ENCODE peak calls at places on chromosome 17, in nine cellular contexts. O is coronary artery, Y is mammary epithelial cell, B is suprapubic skin, R is uterus, G is heart right ventricle, F is transverse colon, E is GM20000, P is fibroblast of pulmonary artery. T is an unnamed sample.

GRCh38 chr17:9021158-9021984 is at the start of gene NTN1:
- DNase-seq in O (no peak), Y (peak; percentile 61), B (peak; percentile 73), R (peak; percentile 54), G (peak; percentile 43), F (peak; percentile 30), E (peak; percentile 93), P (peak; percentile 11), T (peak; percentile 90)

GRCh38 chr17:29384901-29385300 is 5.3 kb upstream of the TAOK1 start:
- DNase-seq in O (no peak), Y (peak; percentile 55), B (no peak), R (no peak), G (no peak), F (no peak), E (no peak), P (no peak), T (no peak)

GRCh38 chr17:77810536-77810935 is 148.0 kb upstream of the TNRC6C start:
- DNase-seq in O (peak; percentile 87), Y (no peak), B (peak; percentile 80), R (peak; percentile 71), G (peak; percentile 53), F (peak; percentile 26), E (no peak), P (peak; percentile 83), T (peak; percentile 31)

GRCh38 chr17:64920419-64921172 is 1.3 kb upstream of the LRRC37A3 start:
- DNase-seq in O (no peak), Y (no peak), B (peak; percentile 51), R (no peak), G (no peak), F (no peak), E (no peak), P (no peak), T (no peak)

GRCh38 chr17:33124871-33125551 is 133.4 kb downstream of the SPACA3 start:
- DNase-seq in O (no peak), Y (no peak), B (no peak), R (no peak), G (no peak), F (no peak), E (no peak), P (no peak), T (no peak)

GRCh38 chr17:4938069-4938491 is 1.8 kb downstream of the SLC25A11 start:
- DNase-seq in O (no peak), Y (no peak), B (no peak), R (no peak), G (no peak), F (no peak), E (no peak), P (no peak), T (no peak)

GRCh38 chr17:37043201-37043600 is 94.4 kb downstream of the AATF start:
- DNase-seq in O (no peak), Y (no peak), B (no peak), R (no peak), G (no peak), F (no peak), E (no peak), P (peak; percentile 10), T (no peak)

GRCh38 chr17:55735784-55736405 is 13.2 kb upstream of the TMEM100 start:
- DNase-seq in O (no peak), Y (peak; percentile 38), B (no peak), R (peak; percentile 36), G (peak; percentile 54), F (peak; percentile 20), E (peak; percentile 35), P (peak; percentile 75), T (no peak)

GRCh38 chr17:67390646-67391480 is 13.8 kb downstream of the PITPNC1 start:
- DNase-seq in O (no peak), Y (peak; percentile 96), B (no peak), R (peak; percentile 37), G (peak; percentile 60), F (peak; percentile 41), E (peak; percentile 79), P (peak; percentile 94), T (no peak)

GRCh38 chr17:80632046-80632581 is 87.5 kb downstream of the RPTOR start:
- DNase-seq in O (no peak), Y (no peak), B (no peak), R (no peak), G (no peak), F (no peak), E (no peak), P (no peak), T (peak; percentile 59)

GRCh38 chr17:3865166-3865565 is 19.1 kb upstream of the NCBP3 start:
- DNase-seq in O (no peak), Y (no peak), B (no peak), R (no peak), G (no peak), F (no peak), E (no peak), P (peak; percentile 34), T (no peak)

GRCh38 chr17:56707312-56708219 is 114.1 kb downstream of the NOG start:
- DNase-seq in O (no peak), Y (no peak), B (no peak), R (no peak), G (no peak), F (no peak), E (no peak), P (peak; percentile 16), T (no peak)

GRCh38 chr17:73646409-73647305 is 2.4 kb upstream of the SDK2 start:
- DNase-seq in O (peak; percentile 21), Y (no peak), B (no peak), R (no peak), G (no peak), F (no peak), E (peak; percentile 25), P (no peak), T (no peak)

GRCh38 chr17:72838581-72838980 is 253.9 kb downstream of the SLC39A11 start:
- DNase-seq in O (no peak), Y (no peak), B (no peak), R (no peak), G (no peak), F (no peak), E (no peak), P (no peak), T (no peak)

GRCh38 chr17:38425048-38425447 is 3.2 kb upstream of the ARHGAP23 start:
- DNase-seq in O (no peak), Y (no peak), B (no peak), R (no peak), G (no peak), F (no peak), E (no peak), P (no peak), T (no peak)

GRCh38 chr17:36608794-36609497 is 7.6 kb downstream of the MRM1 start:
- DNase-seq in O (no peak), Y (peak; percentile 70), B (no peak), R (peak; percentile 32), G (no peak), F (peak; percentile 30), E (no peak), P (peak; percentile 79), T (no peak)

GRCh38 chr17:53722407-53722806 is 100.3 kb upstream of the KIF2B start:
- DNase-seq in O (no peak), Y (peak; percentile 98), B (no peak), R (no peak), G (no peak), F (no peak), E (no peak), P (peak; percentile 96), T (no peak)

GRCh38 chr17:79987187-79987889 is 48.3 kb downstream of the TBC1D16 start:
- DNase-seq in O (no peak), Y (peak; percentile 12), B (no peak), R (no peak), G (no peak), F (no peak), E (no peak), P (no peak), T (no peak)

GRCh38 chr17:29930399-29931010 is 477 bp upstream of the SSH2 start:
- DNase-seq in O (no peak), Y (peak; percentile 12), B (no peak), R (no peak), G (no peak), F (peak; percentile 13), E (no peak), P (no peak), T (no peak)

GRCh38 chr17:36148559-36149295 is 27.7 kb downstream of the TBC1D3B start:
- DNase-seq in O (no peak), Y (peak; percentile 24), B (peak; percentile 75), R (peak; percentile 18), G (peak; percentile 43), F (peak; percentile 74), E (peak; percentile 78), P (peak; percentile 72), T (peak; percentile 93)

GRCh38 chr17:51371732-51372151 is 111.4 kb downstream of the UTP18 start:
- DNase-seq in O (no peak), Y (peak; percentile 47), B (no peak), R (no peak), G (peak; percentile 15), F (no peak), E (peak; percentile 51), P (peak; percentile 57), T (no peak)

GRCh38 chr17:51372345-51373004 is 112.1 kb downstream of the UTP18 start:
- DNase-seq in O (no peak), Y (peak; percentile 41), B (no peak), R (no peak), G (peak; percentile 21), F (peak; percentile 13), E (peak; percentile 42), P (peak; percentile 55), T (no peak)

GRCh38 chr17:51374220-51374619 is 113.9 kb downstream of the UTP18 start:
- DNase-seq in O (no peak), Y (no peak), B (no peak), R (no peak), G (no peak), F (no peak), E (no peak), P (no peak), T (no peak)

GRCh38 chr17:51373489-51374194 is 113.3 kb downstream of the UTP18 start:
- DNase-seq in O (no peak), Y (no peak), B (no peak), R (no peak), G (no peak), F (no peak), E (no peak), P (no peak), T (no peak)
- TF ChIP-seq CTCF in O (no peak), Y (no peak), B (no peak), R (no peak), G (no peak), F (no peak), E (no peak), P (no peak), T (no peak)

GRCh38 chr17:13140750-13141149 is 122.9 kb upstream of the ELAC2 start:
- DNase-seq in O (no peak), Y (no peak), B (no peak), R (no peak), G (no peak), F (no peak), E (no peak), P (peak; percentile 1), T (no peak)
- TF ChIP-seq CTCF in O (no peak), Y (no peak), B (no peak), R (no peak), G (no peak), F (no peak), E (no peak), P (no peak), T (no peak)

GRCh38 chr17:76539631-76540271 is at the start of gene PRCD:
- DNase-seq in O (peak; percentile 69), Y (no peak), B (no peak), R (no peak), G (no peak), F (no peak), E (no peak), P (no peak), T (no peak)
- TF ChIP-seq CTCF in O (no peak), Y (no peak), B (no peak), R (no peak), G (no peak), F (no peak), E (no peak), P (no peak), T (no peak)

GRCh38 chr17:34257986-34258326 is 2.9 kb downstream of the CCL2 start:
- DNase-seq in O (no peak), Y (no peak), B (no peak), R (no peak), G (no peak), F (no peak), E (no peak), P (no peak), T (no peak)
- TF ChIP-seq CTCF in O (no peak), Y (no peak), B (no peak), R (no peak), G (no peak), F (no peak), E (no peak), P (no peak), T (no peak)

T was measured in lower leg skin.